ENCODE peak calls at places on chromosomes 1 and 21, in four cellular contexts. One of them, this sample, is unnamed.

GRCh38 chr1:29629401-29629800 is 393.1 kb downstream of the PTPRU start:
- DNase-seq in breast epithelium: no peak
- DNase-seq in neural progenitor cell: no peak
- DNase-seq in RWPE1: no peak
- DNase-seq in this sample: no peak

GRCh38 chr1:198700396-198700795 is 61.6 kb downstream of the PTPRC start:
- DNase-seq in neural progenitor cell: no peak
- DNase-seq in RWPE1: no peak
- DNase-seq in breast epithelium: no peak
- DNase-seq in this sample: no peak

GRCh38 chr1:76279387-76279748 is 204.8 kb downstream of the ST6GALNAC3 start:
- DNase-seq in RWPE1: no peak
- DNase-seq in neural progenitor cell: no peak
- DNase-seq in breast epithelium: no peak
- DNase-seq in this sample: peak

GRCh38 chr1:147496571-147496970 is 44.7 kb upstream of the BCL9 start:
- DNase-seq in neural progenitor cell: peak
- DNase-seq in breast epithelium: no peak
- DNase-seq in RWPE1: peak
- DNase-seq in this sample: no peak

GRCh38 chr1:159088050-159088449 is 11.5 kb upstream of the AIM2 start:
- DNase-seq in RWPE1: peak
- DNase-seq in neural progenitor cell: no peak
- DNase-seq in breast epithelium: no peak
- DNase-seq in this sample: no peak

GRCh38 chr1:46184920-46185658 is 8.8 kb upstream of the P3R3URF start:
- DNase-seq in breast epithelium: no peak
- DNase-seq in neural progenitor cell: no peak
- DNase-seq in RWPE1: no peak
- DNase-seq in this sample: no peak

GRCh38 chr1:94727846-94728715 is 92.1 kb upstream of the SLC44A3 start:
- DNase-seq in RWPE1: peak
- DNase-seq in neural progenitor cell: no peak
- DNase-seq in breast epithelium: no peak
- DNase-seq in this sample: no peak

GRCh38 chr1:212700892-212701819 is 1.5 kb upstream of the BATF3 start:
- DNase-seq in RWPE1: no peak
- DNase-seq in breast epithelium: peak
- DNase-seq in neural progenitor cell: peak
- DNase-seq in this sample: peak

GRCh38 chr21:20882462-20883415 is 115.5 kb upstream of the NCAM2 start:
- DNase-seq in RWPE1: peak
- DNase-seq in breast epithelium: no peak
- DNase-seq in neural progenitor cell: peak
- DNase-seq in this sample: peak

GRCh38 chr21:35674895-35675470 is 385.3 kb downstream of the SETD4 start:
- DNase-seq in RWPE1: no peak
- DNase-seq in neural progenitor cell: no peak
- DNase-seq in breast epithelium: no peak
- DNase-seq in this sample: no peak

GRCh38 chr1:221462345-221462744 is 279.5 kb downstream of the DUSP10 start:
- DNase-seq in breast epithelium: no peak
- DNase-seq in neural progenitor cell: no peak
- DNase-seq in RWPE1: peak
- DNase-seq in this sample: no peak

GRCh38 chr1:32980080-32980479 is 15.5 kb upstream of the RNF19B start:
- DNase-seq in RWPE1: no peak
- DNase-seq in breast epithelium: no peak
- DNase-seq in neural progenitor cell: no peak
- DNase-seq in this sample: no peak

GRCh38 chr1:180863158-180863775 is 49.4 kb upstream of the KIAA1614 start:
- DNase-seq in RWPE1: peak
- DNase-seq in breast epithelium: no peak
- DNase-seq in neural progenitor cell: peak
- DNase-seq in this sample: no peak

GRCh38 chr21:38323721-38324591 is 67.2 kb downstream of the KCNJ15 start:
- DNase-seq in breast epithelium: no peak
- DNase-seq in neural progenitor cell: peak
- DNase-seq in RWPE1: peak
- DNase-seq in this sample: no peak

GRCh38 chr21:45383111-45383614 is 21.8 kb upstream of the COL18A1 start:
- DNase-seq in breast epithelium: no peak
- DNase-seq in neural progenitor cell: no peak
- DNase-seq in RWPE1: no peak
- DNase-seq in this sample: no peak

GRCh38 chr1:209411491-209411929 is 172.0 kb upstream of the CAMK1G start:
- DNase-seq in RWPE1: peak
- DNase-seq in neural progenitor cell: no peak
- DNase-seq in breast epithelium: no peak
- DNase-seq in this sample: no peak

GRCh38 chr1:18972531-18972930 is 16.1 kb upstream of the IFFO2 start:
- DNase-seq in RWPE1: peak
- DNase-seq in neural progenitor cell: no peak
- DNase-seq in breast epithelium: no peak
- DNase-seq in this sample: no peak

GRCh38 chr1:225919906-225920305 is 4.1 kb downstream of the PYCR2 start:
- DNase-seq in RWPE1: peak
- DNase-seq in breast epithelium: peak
- DNase-seq in neural progenitor cell: no peak
- DNase-seq in this sample: peak

GRCh38 chr1:205430631-205431305 is 8.9 kb upstream of the LEMD1 start:
- DNase-seq in neural progenitor cell: peak
- DNase-seq in breast epithelium: no peak
- DNase-seq in RWPE1: peak
- DNase-seq in this sample: peak

GRCh38 chr1:15027515-15027948 is 126.0 kb upstream of the TMEM51 start:
- DNase-seq in neural progenitor cell: peak
- DNase-seq in breast epithelium: peak
- DNase-seq in RWPE1: peak
- DNase-seq in this sample: peak

GRCh38 chr1:160860840-160861505 is 1.7 kb downstream of the CD244 start:
- DNase-seq in breast epithelium: no peak
- DNase-seq in neural progenitor cell: no peak
- DNase-seq in RWPE1: no peak
- DNase-seq in this sample: no peak

GRCh38 chr21:26177187-26177586 is 6.6 kb upstream of the APP start:
- DNase-seq in neural progenitor cell: no peak
- DNase-seq in breast epithelium: no peak
- DNase-seq in RWPE1: no peak
- DNase-seq in this sample: no peak

GRCh38 chr1:54180666-54181360 is 19.0 kb downstream of the CYB5RL start:
- DNase-seq in neural progenitor cell: peak
- DNase-seq in RWPE1: no peak
- DNase-seq in breast epithelium: no peak
- DNase-seq in this sample: no peak

GRCh38 chr1:212070720-212071302 is 35.3 kb downstream of the DTL start:
- DNase-seq in RWPE1: peak
- DNase-seq in breast epithelium: no peak
- DNase-seq in neural progenitor cell: peak
- DNase-seq in this sample: no peak

GRCh38 chr21:45508607-45509565 is 33.4 kb downstream of the SLC19A1 start:
- DNase-seq in RWPE1: no peak
- DNase-seq in breast epithelium: no peak
- DNase-seq in neural progenitor cell: peak
- DNase-seq in this sample: no peak

GRCh38 chr1:7518411-7518810 is 252.7 kb upstream of the VAMP3 start:
- DNase-seq in RWPE1: no peak
- DNase-seq in neural progenitor cell: no peak
- DNase-seq in breast epithelium: no peak
- DNase-seq in this sample: no peak

GRCh38 chr1:41368384-41368783 is 7.2 kb downstream of the FOXO6 start:
- DNase-seq in RWPE1: no peak
- DNase-seq in breast epithelium: no peak
- DNase-seq in neural progenitor cell: no peak
- DNase-seq in this sample: no peak

GRCh38 chr1:221887091-221887746 is 145.3 kb upstream of the DUSP10 start:
- DNase-seq in neural progenitor cell: no peak
- DNase-seq in RWPE1: peak
- DNase-seq in breast epithelium: peak
- DNase-seq in this sample: no peak

GRCh38 chr1:28761189-28761588 is 24.4 kb downstream of the YTHDF2 start:
- DNase-seq in breast epithelium: no peak
- DNase-seq in RWPE1: no peak
- DNase-seq in neural progenitor cell: no peak
- DNase-seq in this sample: no peak

GRCh38 chr1:11704691-11705475 is 13.4 kb downstream of the DRAXIN start:
- DNase-seq in RWPE1: no peak
- DNase-seq in breast epithelium: no peak
- DNase-seq in neural progenitor cell: no peak
- DNase-seq in this sample: no peak

GRCh38 chr1:23198373-23198772 is 18.9 kb downstream of the HTR1D start:
- DNase-seq in RWPE1: peak
- DNase-seq in neural progenitor cell: no peak
- DNase-seq in breast epithelium: no peak
- DNase-seq in this sample: no peak
- H3K27ac ChIP-seq in RWPE1: peak
- H3K27ac ChIP-seq in neural progenitor cell: no peak
- H3K27ac ChIP-seq in breast epithelium: no peak
- H3K27ac ChIP-seq in this sample: no peak

GRCh38 chr1:20660363-20661234 is 570 bp downstream of the DDOST start:
- DNase-seq in neural progenitor cell: no peak
- DNase-seq in RWPE1: peak
- DNase-seq in breast epithelium: no peak
- DNase-seq in this sample: no peak

GRCh38 chr1:20663365-20663764 is 2.2 kb upstream of the DDOST start:
- DNase-seq in neural progenitor cell: no peak
- DNase-seq in breast epithelium: no peak
- DNase-seq in RWPE1: no peak
- DNase-seq in this sample: no peak

GRCh38 chr1:20663969-20664715 is 3.0 kb upstream of the DDOST start:
- DNase-seq in neural progenitor cell: no peak
- DNase-seq in breast epithelium: no peak
- DNase-seq in RWPE1: no peak
- DNase-seq in this sample: no peak

GRCh38 chr1:20661235-20662109 is at the start of gene DDOST:
- DNase-seq in breast epithelium: peak
- DNase-seq in RWPE1: peak
- DNase-seq in neural progenitor cell: peak
- DNase-seq in this sample: peak

GRCh38 chr1:20662110-20662475 is 924 bp upstream of the DDOST start:
- DNase-seq in RWPE1: no peak
- DNase-seq in neural progenitor cell: no peak
- DNase-seq in breast epithelium: no peak
- DNase-seq in this sample: no peak
- H3K27ac ChIP-seq in RWPE1: peak
- H3K27ac ChIP-seq in neural progenitor cell: peak
- H3K27ac ChIP-seq in breast epithelium: peak
- H3K27ac ChIP-seq in this sample: peak

DNA sequence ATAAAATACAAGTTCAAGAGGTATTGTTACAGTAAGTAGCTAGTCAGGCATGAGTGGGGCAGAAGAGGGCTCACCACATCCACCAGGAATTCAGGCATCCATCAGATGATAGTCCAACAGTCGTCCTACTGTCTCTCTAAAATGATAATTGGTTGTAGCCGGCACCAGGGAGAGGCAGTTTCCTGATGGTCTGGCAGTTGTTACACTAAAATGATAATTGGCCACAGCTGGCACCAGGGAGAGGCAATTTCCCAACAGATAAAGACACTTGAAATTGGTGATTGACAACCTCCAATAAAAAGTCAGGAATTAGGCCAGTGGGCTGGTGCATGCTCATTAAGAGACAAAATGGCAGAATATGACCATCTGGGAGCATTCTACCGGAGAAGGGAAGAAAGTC is 545.8 kb downstream of the AMY1C start:
- DNase-seq in RWPE1: no peak
- DNase-seq in breast epithelium: no peak
- DNase-seq in neural progenitor cell: no peak
- DNase-seq in this sample: no peak
- H3K27ac ChIP-seq in RWPE1: no peak
- H3K27ac ChIP-seq in breast epithelium: no peak
- H3K27ac ChIP-seq in neural progenitor cell: no peak
- H3K27ac ChIP-seq in this sample: no peak

GRCh38 chr1:224769987-224770693 is 154.0 kb downstream of the CNIH3 start:
- DNase-seq in neural progenitor cell: no peak
- DNase-seq in RWPE1: peak
- DNase-seq in breast epithelium: no peak
- DNase-seq in this sample: no peak
- H3K27ac ChIP-seq in neural progenitor cell: no peak
- H3K27ac ChIP-seq in RWPE1: no peak
- H3K27ac ChIP-seq in breast epithelium: no peak
- H3K27ac ChIP-seq in this sample: no peak

GRCh38 chr1:230079211-230079590 is 12.2 kb downstream of the GALNT2 start:
- DNase-seq in neural progenitor cell: no peak
- DNase-seq in RWPE1: no peak
- DNase-seq in breast epithelium: no peak
- DNase-seq in this sample: no peak

GRCh38 chr1:230080834-230081233 is 13.8 kb downstream of the GALNT2 start:
- DNase-seq in RWPE1: no peak
- DNase-seq in breast epithelium: no peak
- DNase-seq in neural progenitor cell: no peak
- DNase-seq in this sample: no peak

GRCh38 chr1:230077011-230077410 is 10.0 kb downstream of the GALNT2 start:
- DNase-seq in breast epithelium: no peak
- DNase-seq in RWPE1: no peak
- DNase-seq in neural progenitor cell: no peak
- DNase-seq in this sample: no peak

GRCh38 chr1:230074762-230075161 is 7.7 kb downstream of the GALNT2 start:
- DNase-seq in breast epithelium: no peak
- DNase-seq in RWPE1: no peak
- DNase-seq in neural progenitor cell: no peak
- DNase-seq in this sample: no peak

DNA sequence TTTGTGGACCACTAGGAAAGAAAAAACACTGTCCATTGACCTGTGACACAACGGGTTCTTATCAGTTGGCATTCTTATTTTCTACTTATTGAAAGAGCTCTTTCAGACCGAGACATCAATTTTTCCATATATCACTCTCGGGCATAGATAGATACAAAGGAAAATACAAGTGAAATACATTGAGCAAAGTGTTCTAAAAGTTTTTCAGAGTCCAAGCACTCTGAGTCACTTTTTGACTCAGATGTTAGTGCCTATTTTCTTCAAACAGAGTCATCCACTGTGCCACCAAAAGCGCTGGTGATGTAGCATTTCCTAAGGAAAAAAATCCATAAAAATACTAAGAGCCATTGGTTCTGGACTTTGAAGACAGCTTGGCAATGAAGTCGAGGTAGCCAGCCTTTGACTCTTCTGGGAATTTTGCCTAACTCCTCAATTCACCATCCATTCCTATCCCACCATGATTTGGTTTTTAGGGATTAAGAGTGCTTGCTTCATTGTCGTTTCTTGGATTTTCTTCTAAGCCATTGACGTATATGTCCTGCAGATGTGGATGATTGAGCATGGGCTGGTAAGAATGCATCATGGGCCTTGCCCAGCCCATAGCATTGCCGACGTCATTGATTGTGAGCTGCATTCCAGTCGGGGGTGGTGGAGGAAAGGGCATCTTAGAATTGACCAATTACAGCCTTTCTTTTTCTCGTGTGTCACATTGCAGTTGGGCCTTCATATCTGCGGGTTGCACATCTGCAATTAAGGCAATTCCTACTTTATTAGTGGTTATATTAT is 10.6 kb downstream of the GALNT2 start:
- DNase-seq in RWPE1: no peak
- DNase-seq in neural progenitor cell: no peak
- DNase-seq in breast epithelium: no peak
- DNase-seq in this sample: no peak
- H3K27ac ChIP-seq in RWPE1: no peak
- H3K27ac ChIP-seq in neural progenitor cell: no peak
- H3K27ac ChIP-seq in breast epithelium: no peak
- H3K27ac ChIP-seq in this sample: no peak

This sample was measured in substantia nigra.